ENCODE peak calls at places on chromosomes 6 and 20, in ten cellular contexts. One of them, this sample, is unnamed.
A peak's percentile ranks its signal among the peaks of the same experiment; 100 is the strongest.

GRCh38 chr6:149453597-149454340 is 31.0 kb downstream of the ZC3H12D start:
- DNase-seq in AG04450: no peak
- DNase-seq in Calu3: no peak
- DNase-seq in bronchial epithelial cell: no peak
- DNase-seq in left ventricle myocardium inferior: no peak
- DNase-seq in HFFc6: no peak
- DNase-seq in cardiac muscle cell: no peak
- DNase-seq in brain microvascular endothelial cell: no peak
- DNase-seq in astrocyte of the cerebellum: no peak
- DNase-seq in lower lobe of right lung: no peak
- DNase-seq in this sample: no peak

GRCh38 chr20:35320396-35321126 is 28.3 kb upstream of the FAM83C start:
- DNase-seq in astrocyte of the cerebellum: no peak
- DNase-seq in lower lobe of right lung: no peak
- DNase-seq in cardiac muscle cell: no peak
- DNase-seq in HFFc6: peak; percentile 86
- DNase-seq in brain microvascular endothelial cell: peak; percentile 95
- DNase-seq in AG04450: no peak
- DNase-seq in bronchial epithelial cell: peak; percentile 62
- DNase-seq in Calu3: peak; percentile 54
- DNase-seq in left ventricle myocardium inferior: no peak
- DNase-seq in this sample: peak; percentile 77

GRCh38 chr6:158868122-158868480 is 48.9 kb upstream of the EZR start:
- DNase-seq in cardiac muscle cell: no peak
- DNase-seq in brain microvascular endothelial cell: no peak
- DNase-seq in AG04450: no peak
- DNase-seq in Calu3: no peak
- DNase-seq in astrocyte of the cerebellum: no peak
- DNase-seq in left ventricle myocardium inferior: no peak
- DNase-seq in bronchial epithelial cell: no peak
- DNase-seq in HFFc6: no peak
- DNase-seq in lower lobe of right lung: no peak
- DNase-seq in this sample: no peak

GRCh38 chr20:48148916-48149672 is 363.8 kb upstream of the SULF2 start:
- DNase-seq in lower lobe of right lung: no peak
- DNase-seq in brain microvascular endothelial cell: no peak
- DNase-seq in cardiac muscle cell: no peak
- DNase-seq in HFFc6: no peak
- DNase-seq in bronchial epithelial cell: no peak
- DNase-seq in AG04450: no peak
- DNase-seq in left ventricle myocardium inferior: no peak
- DNase-seq in Calu3: no peak
- DNase-seq in astrocyte of the cerebellum: no peak
- DNase-seq in this sample: no peak

GRCh38 chr6:6320901-6321300 is 439 bp upstream of the F13A1 start:
- DNase-seq in bronchial epithelial cell: peak; percentile 68
- DNase-seq in brain microvascular endothelial cell: no peak
- DNase-seq in cardiac muscle cell: no peak
- DNase-seq in HFFc6: no peak
- DNase-seq in AG04450: no peak
- DNase-seq in Calu3: no peak
- DNase-seq in astrocyte of the cerebellum: no peak
- DNase-seq in left ventricle myocardium inferior: no peak
- DNase-seq in lower lobe of right lung: no peak
- DNase-seq in this sample: no peak

GRCh38 chr6:27290065-27290849 is 21.8 kb downstream of the POM121L2 start:
- DNase-seq in left ventricle myocardium inferior: no peak
- DNase-seq in HFFc6: peak; percentile 87
- DNase-seq in cardiac muscle cell: peak; percentile 19
- DNase-seq in AG04450: no peak
- DNase-seq in lower lobe of right lung: no peak
- DNase-seq in astrocyte of the cerebellum: no peak
- DNase-seq in brain microvascular endothelial cell: peak; percentile 85
- DNase-seq in Calu3: no peak
- DNase-seq in bronchial epithelial cell: peak; percentile 60
- DNase-seq in this sample: no peak

GRCh38 chr6:18110160-18110559 is 12.3 kb downstream of the NHLRC1 start:
- DNase-seq in left ventricle myocardium inferior: no peak
- DNase-seq in Calu3: no peak
- DNase-seq in cardiac muscle cell: no peak
- DNase-seq in bronchial epithelial cell: no peak
- DNase-seq in astrocyte of the cerebellum: no peak
- DNase-seq in AG04450: no peak
- DNase-seq in lower lobe of right lung: no peak
- DNase-seq in brain microvascular endothelial cell: no peak
- DNase-seq in HFFc6: no peak
- DNase-seq in this sample: no peak

GRCh38 chr20:49318430-49319203 is 40.8 kb upstream of the ZNFX1 start:
- DNase-seq in Calu3: no peak
- DNase-seq in cardiac muscle cell: peak; percentile 33
- DNase-seq in left ventricle myocardium inferior: no peak
- DNase-seq in astrocyte of the cerebellum: no peak
- DNase-seq in HFFc6: no peak
- DNase-seq in lower lobe of right lung: peak; percentile 54
- DNase-seq in brain microvascular endothelial cell: no peak
- DNase-seq in AG04450: no peak
- DNase-seq in bronchial epithelial cell: no peak
- DNase-seq in this sample: no peak

GRCh38 chr6:121897337-121897760 is 461.9 kb downstream of the GJA1 start:
- DNase-seq in AG04450: no peak
- DNase-seq in lower lobe of right lung: no peak
- DNase-seq in left ventricle myocardium inferior: no peak
- DNase-seq in Calu3: no peak
- DNase-seq in bronchial epithelial cell: peak; percentile 87
- DNase-seq in cardiac muscle cell: no peak
- DNase-seq in astrocyte of the cerebellum: peak; percentile 59
- DNase-seq in brain microvascular endothelial cell: no peak
- DNase-seq in HFFc6: no peak
- DNase-seq in this sample: no peak

GRCh38 chr6:25750911-25751310 is 3.6 kb upstream of the SLC17A4 start:
- DNase-seq in astrocyte of the cerebellum: no peak
- DNase-seq in brain microvascular endothelial cell: no peak
- DNase-seq in bronchial epithelial cell: no peak
- DNase-seq in AG04450: no peak
- DNase-seq in Calu3: no peak
- DNase-seq in HFFc6: no peak
- DNase-seq in lower lobe of right lung: no peak
- DNase-seq in cardiac muscle cell: no peak
- DNase-seq in left ventricle myocardium inferior: no peak
- DNase-seq in this sample: no peak

GRCh38 chr20:56373942-56374341 is 15.2 kb downstream of the FAM210B start:
- DNase-seq in bronchial epithelial cell: peak; percentile 96
- DNase-seq in lower lobe of right lung: no peak
- DNase-seq in brain microvascular endothelial cell: peak; percentile 91
- DNase-seq in AG04450: peak; percentile 90
- DNase-seq in astrocyte of the cerebellum: peak; percentile 70
- DNase-seq in HFFc6: peak; percentile 97
- DNase-seq in Calu3: peak; percentile 10
- DNase-seq in cardiac muscle cell: no peak
- DNase-seq in left ventricle myocardium inferior: no peak
- DNase-seq in this sample: peak; percentile 70

GRCh38 chr20:1062334-1063015 is 55.9 kb upstream of the PSMF1 start:
- DNase-seq in Calu3: no peak
- DNase-seq in cardiac muscle cell: no peak
- DNase-seq in brain microvascular endothelial cell: no peak
- DNase-seq in AG04450: no peak
- DNase-seq in HFFc6: no peak
- DNase-seq in left ventricle myocardium inferior: no peak
- DNase-seq in astrocyte of the cerebellum: no peak
- DNase-seq in lower lobe of right lung: no peak
- DNase-seq in bronchial epithelial cell: no peak
- DNase-seq in this sample: no peak

GRCh38 chr20:47315339-47315662 is 41.2 kb downstream of the ZMYND8 start:
- DNase-seq in left ventricle myocardium inferior: no peak
- DNase-seq in HFFc6: no peak
- DNase-seq in brain microvascular endothelial cell: no peak
- DNase-seq in AG04450: no peak
- DNase-seq in astrocyte of the cerebellum: no peak
- DNase-seq in cardiac muscle cell: no peak
- DNase-seq in lower lobe of right lung: no peak
- DNase-seq in Calu3: no peak
- DNase-seq in bronchial epithelial cell: peak; percentile 60
- DNase-seq in this sample: no peak

GRCh38 chr6:126388235-126388634 is 48.3 kb downstream of the CENPW start:
- DNase-seq in HFFc6: no peak
- DNase-seq in astrocyte of the cerebellum: no peak
- DNase-seq in cardiac muscle cell: no peak
- DNase-seq in AG04450: no peak
- DNase-seq in lower lobe of right lung: no peak
- DNase-seq in left ventricle myocardium inferior: no peak
- DNase-seq in brain microvascular endothelial cell: no peak
- DNase-seq in bronchial epithelial cell: no peak
- DNase-seq in Calu3: no peak
- DNase-seq in this sample: no peak

DNA sequence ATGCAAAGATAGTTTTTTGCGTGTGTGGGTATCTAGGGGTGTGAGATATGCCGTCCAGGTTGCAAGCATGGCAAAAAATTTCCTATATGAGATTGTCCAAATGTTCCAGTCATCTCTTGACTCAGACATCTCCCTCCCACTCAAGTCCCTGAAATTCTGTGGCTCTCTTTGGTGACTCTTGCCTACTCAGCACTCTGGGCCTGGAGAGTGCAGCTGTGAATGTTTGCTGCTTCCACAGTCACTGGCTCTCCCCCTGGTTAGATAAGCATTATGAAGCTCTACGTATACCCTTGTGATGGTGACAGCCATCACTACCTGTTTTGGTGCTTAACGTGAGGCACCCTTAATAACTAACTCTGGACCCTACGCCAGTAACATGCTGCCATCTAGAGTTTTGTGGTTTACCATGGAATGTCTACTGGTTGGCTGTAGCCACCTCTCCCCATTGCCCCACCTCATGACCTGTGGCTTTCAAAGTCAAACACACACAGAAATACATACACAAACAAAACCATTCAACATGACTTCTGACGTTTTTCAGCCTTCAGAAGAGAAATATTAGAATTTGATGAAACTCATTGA is 621.9 kb upstream of the CITED2 start:
- DNase-seq in Calu3: peak; percentile 43
- DNase-seq in lower lobe of right lung: no peak
- DNase-seq in brain microvascular endothelial cell: no peak
- DNase-seq in left ventricle myocardium inferior: no peak
- DNase-seq in HFFc6: no peak
- DNase-seq in bronchial epithelial cell: peak; percentile 25
- DNase-seq in AG04450: no peak
- DNase-seq in astrocyte of the cerebellum: no peak
- DNase-seq in cardiac muscle cell: peak; percentile 23
- DNase-seq in this sample: no peak
- TF ChIP-seq CTCF in Calu3: no peak
- TF ChIP-seq CTCF in lower lobe of right lung: peak; percentile 24
- TF ChIP-seq CTCF in brain microvascular endothelial cell: peak; percentile 11
- TF ChIP-seq CTCF in left ventricle myocardium inferior: peak; percentile 12
- TF ChIP-seq CTCF in HFFc6: no peak
- TF ChIP-seq CTCF in bronchial epithelial cell: peak; percentile 27
- TF ChIP-seq CTCF in AG04450: no peak
- TF ChIP-seq CTCF in astrocyte of the cerebellum: no peak
- TF ChIP-seq CTCF in cardiac muscle cell: no peak
- TF ChIP-seq CTCF in this sample: peak; percentile 47

DNA sequence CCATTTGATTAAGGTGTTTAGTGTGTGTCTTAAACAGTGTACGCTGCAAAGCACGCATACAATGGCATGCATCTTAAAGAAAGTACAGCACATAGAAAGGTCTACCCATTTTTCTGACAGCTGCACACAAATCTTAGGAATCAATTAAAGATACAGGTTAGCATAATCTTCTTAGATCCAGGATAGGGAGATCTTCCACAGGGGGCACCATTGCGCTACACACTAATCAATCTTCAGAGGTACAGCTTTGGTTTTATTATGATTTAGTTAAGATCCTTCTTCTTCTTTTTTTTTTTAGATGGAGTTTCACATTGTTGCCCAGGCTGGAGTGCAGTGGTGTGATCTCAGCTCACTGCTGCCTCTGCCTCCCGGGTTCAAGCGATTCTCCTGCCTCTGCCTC is 63.7 kb upstream of the BEND3 start:
- DNase-seq in brain microvascular endothelial cell: peak; percentile 27
- DNase-seq in AG04450: no peak
- DNase-seq in left ventricle myocardium inferior: no peak
- DNase-seq in bronchial epithelial cell: peak; percentile 21
- DNase-seq in astrocyte of the cerebellum: no peak
- DNase-seq in lower lobe of right lung: no peak
- DNase-seq in HFFc6: peak; percentile 4
- DNase-seq in cardiac muscle cell: no peak
- DNase-seq in Calu3: peak; percentile 28
- DNase-seq in this sample: no peak
- TF ChIP-seq CTCF in brain microvascular endothelial cell: peak; percentile 53
- TF ChIP-seq CTCF in AG04450: peak; percentile 25
- TF ChIP-seq CTCF in left ventricle myocardium inferior: no peak
- TF ChIP-seq CTCF in bronchial epithelial cell: peak; percentile 21
- TF ChIP-seq CTCF in astrocyte of the cerebellum: peak; percentile 33
- TF ChIP-seq CTCF in lower lobe of right lung: peak; percentile 8
- TF ChIP-seq CTCF in HFFc6: peak; percentile 67
- TF ChIP-seq CTCF in cardiac muscle cell: peak; percentile 31
- TF ChIP-seq CTCF in Calu3: no peak
- TF ChIP-seq CTCF in this sample: peak; percentile 51

DNA sequence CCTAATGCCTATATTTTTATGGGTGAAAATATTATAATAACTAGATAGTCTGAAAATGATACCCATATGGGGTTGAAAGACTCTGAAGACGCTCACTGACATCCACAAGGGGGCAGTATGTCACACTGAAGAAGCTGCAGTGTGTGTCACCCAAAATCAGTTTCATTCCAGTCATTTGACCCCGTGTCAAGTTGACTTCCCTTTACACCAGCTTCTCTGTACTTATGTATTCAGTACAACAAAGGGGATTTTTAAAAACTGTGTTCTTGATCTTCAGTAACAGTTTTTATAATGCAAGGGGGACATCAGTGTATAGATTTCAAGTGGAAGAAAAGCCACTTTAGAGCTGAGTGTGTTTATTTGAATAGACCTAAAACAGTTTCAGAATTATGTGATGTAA is 19.3 kb downstream of the FAXC start:
- DNase-seq in HFFc6: peak; percentile 62
- DNase-seq in Calu3: peak; percentile 52
- DNase-seq in brain microvascular endothelial cell: peak; percentile 76
- DNase-seq in cardiac muscle cell: peak; percentile 74
- DNase-seq in bronchial epithelial cell: peak; percentile 64
- DNase-seq in AG04450: peak; percentile 36
- DNase-seq in astrocyte of the cerebellum: peak; percentile 42
- DNase-seq in lower lobe of right lung: no peak
- DNase-seq in left ventricle myocardium inferior: no peak
- DNase-seq in this sample: no peak
- TF ChIP-seq CTCF in HFFc6: peak; percentile 93
- TF ChIP-seq CTCF in Calu3: peak; percentile 66
- TF ChIP-seq CTCF in brain microvascular endothelial cell: peak; percentile 86
- TF ChIP-seq CTCF in cardiac muscle cell: peak; percentile 88
- TF ChIP-seq CTCF in bronchial epithelial cell: peak; percentile 74
- TF ChIP-seq CTCF in AG04450: peak; percentile 81
- TF ChIP-seq CTCF in astrocyte of the cerebellum: peak; percentile 83
- TF ChIP-seq CTCF in lower lobe of right lung: peak; percentile 73
- TF ChIP-seq CTCF in left ventricle myocardium inferior: peak; percentile 73
- TF ChIP-seq CTCF in this sample: peak; percentile 88

DNA sequence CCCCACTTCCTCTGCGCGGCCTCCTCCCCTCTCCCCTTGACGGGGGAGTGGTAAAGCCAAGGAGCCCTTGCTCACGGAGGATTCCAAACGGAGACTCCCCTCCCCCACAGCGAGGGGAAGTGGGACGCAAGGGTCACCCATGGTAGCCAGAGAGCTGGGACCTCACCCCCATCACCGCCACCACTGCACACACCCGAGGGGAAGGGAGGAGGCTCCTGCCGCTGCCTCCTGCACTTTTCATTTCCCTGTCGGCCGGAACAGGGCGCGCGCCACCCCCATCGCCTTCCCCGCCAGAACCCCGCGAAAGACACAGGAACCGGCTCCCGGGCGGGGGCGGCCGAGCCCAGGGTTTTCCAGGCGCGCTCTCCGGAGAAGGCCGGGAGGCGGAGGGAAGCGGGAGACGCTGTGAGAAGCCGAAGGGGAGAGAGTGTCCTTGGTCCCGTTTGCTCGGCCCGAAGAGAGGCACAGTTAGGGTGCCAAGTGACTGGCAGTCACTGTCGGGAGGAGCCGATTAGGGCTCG is 789 bp downstream of the CCND3 start:
- DNase-seq in left ventricle myocardium inferior: peak; percentile 69
- DNase-seq in AG04450: no peak
- DNase-seq in brain microvascular endothelial cell: no peak
- DNase-seq in HFFc6: peak; percentile 23
- DNase-seq in lower lobe of right lung: peak; percentile 70
- DNase-seq in cardiac muscle cell: peak; percentile 56
- DNase-seq in bronchial epithelial cell: no peak
- DNase-seq in Calu3: peak; percentile 62
- DNase-seq in astrocyte of the cerebellum: no peak
- DNase-seq in this sample: no peak
- TF ChIP-seq CTCF in left ventricle myocardium inferior: peak; percentile 14
- TF ChIP-seq CTCF in AG04450: peak; percentile 4
- TF ChIP-seq CTCF in brain microvascular endothelial cell: no peak
- TF ChIP-seq CTCF in HFFc6: no peak
- TF ChIP-seq CTCF in lower lobe of right lung: no peak
- TF ChIP-seq CTCF in cardiac muscle cell: no peak
- TF ChIP-seq CTCF in bronchial epithelial cell: no peak
- TF ChIP-seq CTCF in Calu3: no peak
- TF ChIP-seq CTCF in astrocyte of the cerebellum: no peak
- TF ChIP-seq CTCF in this sample: peak; percentile 3